ENCODE peak calls at places on chromosome 12, in nine cellular contexts. E is foreskin fibroblast; B is CD8-positive, alpha-beta T cell; Z is nephron progenitor cell; T is cardiac muscle cell; N is breast epithelium; P is stomach; R is fibroblast of the aortic adventitia; W is neural progenitor cell. C is an unnamed sample.

GRCh38 chr12:49339464-49339861 is 2.5 kb upstream of the C1QL4 start:
- DNase-seq in E (no peak), B (no peak), Z (no peak), T (no peak), N (no peak), P (peak), R (no peak), W (peak), C (no peak)

GRCh38 chr12:19236656-19237055 is 107.1 kb downstream of the PLEKHA5 start:
- DNase-seq in E (peak), B (peak), Z (no peak), T (peak), N (no peak), P (no peak), R (peak), W (no peak), C (no peak)

GRCh38 chr12:16003460-16003859 is 92.3 kb downstream of the DERA start:
- DNase-seq in E (no peak), B (no peak), Z (no peak), T (no peak), N (no peak), P (no peak), R (no peak), W (no peak), C (no peak)

GRCh38 chr12:30874455-30875313 is 51.9 kb upstream of the TSPAN11 start:
- DNase-seq in E (no peak), B (no peak), Z (peak), T (no peak), N (no peak), P (no peak), R (no peak), W (peak), C (no peak)

GRCh38 chr12:65501093-65501621 is 222.7 kb downstream of the MSRB3 start:
- DNase-seq in E (peak), B (no peak), Z (no peak), T (peak), N (peak), P (no peak), R (peak), W (no peak), C (no peak)

GRCh38 chr12:80413462-80413861 is 30.6 kb upstream of the PTPRQ start:
- DNase-seq in E (no peak), B (no peak), Z (no peak), T (no peak), N (no peak), P (no peak), R (no peak), W (no peak), C (no peak)

GRCh38 chr12:80909370-80909769 is 28.4 kb downstream of the LIN7A start:
- DNase-seq in E (no peak), B (no peak), Z (no peak), T (no peak), N (no peak), P (no peak), R (no peak), W (no peak), C (no peak)

GRCh38 chr12:109952160-109952858 is 43.9 kb downstream of the GIT2 start:
- DNase-seq in E (no peak), B (no peak), Z (no peak), T (no peak), N (no peak), P (no peak), R (no peak), W (no peak), C (peak)

GRCh38 chr12:59115995-59116394 is 195.7 kb upstream of the LRIG3 start:
- DNase-seq in E (no peak), B (no peak), Z (no peak), T (no peak), N (no peak), P (no peak), R (no peak), W (no peak), C (no peak)

GRCh38 chr12:65741662-65742480 is 82.4 kb upstream of the HMGA2 start:
- DNase-seq in E (peak), B (peak), Z (peak), T (peak), N (no peak), P (no peak), R (peak), W (peak), C (peak)

GRCh38 chr12:99658950-99659349 is 11.4 kb downstream of the GARIN6 start:
- DNase-seq in E (no peak), B (no peak), Z (no peak), T (peak), N (no peak), P (no peak), R (no peak), W (no peak), C (no peak)
- TF ChIP-seq CTCF in E (no peak), B (no peak), Z (no peak), T (no peak), N (no peak), P (no peak), R (no peak), W (peak), C (peak)

GRCh38 chr12:55820679-55821078 is 2.8 kb downstream of the ORMDL2 start:
- DNase-seq in E (peak), B (no peak), Z (no peak), T (peak), N (no peak), P (no peak), R (peak), W (no peak), C (no peak)
- TF ChIP-seq CTCF in E (peak), B (no peak), Z (no peak), T (peak), N (no peak), P (no peak), R (peak), W (peak), C (peak)

GRCh38 chr12:3630621-3631271 is 122.2 kb downstream of the CRACR2A start:
- DNase-seq in E (no peak), B (no peak), Z (no peak), T (no peak), N (no peak), P (no peak), R (no peak), W (no peak), C (no peak)

GRCh38 chr12:3627336-3627735 is 125.6 kb downstream of the CRACR2A start:
- DNase-seq in E (no peak), B (no peak), Z (no peak), T (no peak), N (no peak), P (no peak), R (no peak), W (no peak), C (no peak)

GRCh38 chr12:3629082-3629830 is 123.7 kb downstream of the CRACR2A start:
- DNase-seq in E (no peak), B (no peak), Z (no peak), T (no peak), N (no peak), P (no peak), R (no peak), W (no peak), C (no peak)

GRCh38 chr12:3630111-3630510 is 122.8 kb downstream of the CRACR2A start:
- DNase-seq in E (no peak), B (no peak), Z (no peak), T (no peak), N (no peak), P (no peak), R (no peak), W (no peak), C (no peak)

GRCh38 chr12:3628629-3629028 is 124.3 kb downstream of the CRACR2A start:
- DNase-seq in E (no peak), B (no peak), Z (no peak), T (no peak), N (no peak), P (no peak), R (no peak), W (no peak), C (no peak)
- TF ChIP-seq CTCF in E (no peak), B (no peak), Z (no peak), T (no peak), N (no peak), P (no peak), R (no peak), W (no peak), C (no peak)

DNA sequence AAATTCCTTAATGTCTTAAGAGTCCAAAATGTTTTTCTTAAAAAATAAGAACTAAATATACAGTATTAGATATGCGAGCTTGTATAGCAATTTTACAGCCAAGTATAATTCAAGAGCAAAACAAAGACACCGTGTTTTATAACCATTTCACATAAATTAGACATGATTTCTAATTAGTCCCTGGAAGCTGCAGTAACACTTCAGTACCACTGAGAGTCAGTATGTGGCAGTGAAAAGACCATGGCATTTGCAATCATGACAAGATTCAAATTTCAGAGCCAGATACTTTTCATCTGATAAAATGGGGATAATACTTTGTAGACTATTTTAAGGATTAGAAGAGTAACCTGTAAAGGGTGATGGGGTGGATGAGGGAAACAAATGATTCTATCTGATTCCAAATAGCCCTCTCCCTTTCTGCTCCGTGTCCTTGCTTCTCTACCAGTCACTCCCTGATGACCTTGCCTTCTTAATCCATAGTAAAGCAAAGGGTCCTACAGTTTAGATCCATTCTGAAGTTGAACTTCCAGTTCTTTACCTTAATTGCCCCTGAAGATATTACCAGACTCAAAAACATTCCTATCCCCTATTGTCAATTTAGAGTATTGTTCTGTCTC is 145.4 kb upstream of the ABCD2 start:
- DNase-seq in E (peak), B (no peak), Z (no peak), T (peak), N (no peak), P (no peak), R (peak), W (peak), C (peak)
- TF ChIP-seq CTCF in E (peak), B (peak), Z (peak), T (peak), N (peak), P (peak), R (peak), W (peak), C (peak)

DNA sequence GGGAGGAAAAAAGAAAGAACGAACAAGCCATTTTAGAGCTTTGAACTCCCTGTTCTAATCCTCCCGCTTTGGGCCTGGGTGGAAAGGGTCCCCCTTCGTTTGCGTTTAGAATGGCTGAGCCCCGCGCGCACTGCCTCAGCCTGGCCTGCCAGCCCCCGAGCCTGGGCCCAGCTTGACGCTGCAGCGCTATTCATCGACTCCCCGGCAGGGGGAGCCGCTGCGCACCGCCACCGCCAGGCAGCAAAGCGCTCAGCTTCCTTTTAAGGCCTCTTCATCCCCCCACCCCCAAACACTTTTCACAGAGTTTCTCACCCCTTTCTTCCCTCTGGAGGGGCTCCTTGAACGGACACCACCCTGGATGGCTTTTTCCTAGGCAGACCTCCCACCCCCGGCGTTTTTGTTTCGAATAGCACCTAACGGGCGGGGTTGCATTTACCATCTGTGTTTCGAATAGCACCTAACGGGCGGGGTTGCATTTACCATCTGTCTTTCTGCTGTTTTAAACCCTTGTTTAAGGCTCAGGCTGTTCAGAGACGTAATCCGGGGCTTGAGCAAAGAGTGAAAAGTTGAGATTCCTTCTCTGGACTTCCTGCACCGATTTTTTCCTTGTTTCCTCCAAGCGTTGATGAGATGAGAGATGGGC is 56.4 kb upstream of the PIWIL1 start:
- DNase-seq in E (peak), B (peak), Z (peak), T (no peak), N (no peak), P (no peak), R (no peak), W (peak), C (peak)
- TF ChIP-seq CTCF in E (peak), B (peak), Z (peak), T (peak), N (no peak), P (peak), R (peak), W (peak), C (peak)

GRCh38 chr12:74415633-74416032 is 122.0 kb upstream of the ATXN7L3B start:
- DNase-seq in E (peak), B (no peak), Z (peak), T (peak), N (no peak), P (no peak), R (peak), W (peak), C (peak)
- TF ChIP-seq CTCF in E (peak), B (no peak), Z (peak), T (peak), N (no peak), P (no peak), R (peak), W (peak), C (peak)

DNA sequence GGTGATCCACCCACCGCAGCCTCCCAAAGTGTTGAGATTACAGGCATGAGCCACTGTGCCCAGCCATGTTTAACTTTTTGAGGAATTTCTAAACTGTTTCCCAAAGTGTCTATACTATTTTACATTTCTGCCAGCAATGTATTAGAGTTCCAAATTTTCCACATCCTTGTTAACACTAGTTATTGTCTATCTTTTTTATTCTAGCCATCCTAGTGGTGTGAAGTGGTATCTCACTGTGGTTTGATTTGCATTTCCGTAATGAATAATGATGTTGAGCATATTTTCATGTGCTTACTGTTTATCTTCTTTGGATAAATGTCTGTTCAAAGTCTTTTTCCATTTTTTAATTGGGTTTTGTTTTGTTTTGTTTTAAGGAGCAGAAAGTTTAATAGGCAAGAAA is 14.7 kb downstream of the TXNRD1 start:
- DNase-seq in E (no peak), B (no peak), Z (no peak), T (no peak), N (no peak), P (no peak), R (no peak), W (no peak), C (no peak)
- TF ChIP-seq CTCF in E (no peak), B (no peak), Z (no peak), T (no peak), N (no peak), P (no peak), R (peak), W (peak), C (no peak)

GRCh38 chr12:123516221-123516780 is 17.2 kb downstream of the RILPL1 start:
- DNase-seq in E (no peak), B (no peak), Z (peak), T (no peak), N (no peak), P (no peak), R (no peak), W (peak), C (no peak)
- TF ChIP-seq CTCF in E (no peak), B (no peak), Z (peak), T (no peak), N (no peak), P (no peak), R (no peak), W (peak), C (no peak)